ENCODE peak calls at places on chromosome 10, in five cellular contexts. One of them, this sample, is unnamed.

GRCh38 chr10:101292194-101293006 is 61.6 kb upstream of the BTRC start:
- DNase-seq in A549: no peak
- DNase-seq in brain microvascular endothelial cell: no peak
- DNase-seq in astrocyte of the spinal cord: peak
- DNase-seq in endothelial cell: peak
- DNase-seq in this sample: no peak

GRCh38 chr10:4081691-4082111 is 296.7 kb upstream of the KLF6 start:
- DNase-seq in A549: no peak
- DNase-seq in brain microvascular endothelial cell: no peak
- DNase-seq in astrocyte of the spinal cord: no peak
- DNase-seq in endothelial cell: no peak
- DNase-seq in this sample: no peak

GRCh38 chr10:59839576-59839975 is 66.8 kb downstream of the CCDC6 start:
- DNase-seq in A549: no peak
- DNase-seq in brain microvascular endothelial cell: peak
- DNase-seq in astrocyte of the spinal cord: peak
- DNase-seq in endothelial cell: no peak
- DNase-seq in this sample: no peak

GRCh38 chr10:130439796-130440195 is 303.6 kb downstream of the GLRX3 start:
- DNase-seq in A549: no peak
- DNase-seq in brain microvascular endothelial cell: no peak
- DNase-seq in astrocyte of the spinal cord: no peak
- DNase-seq in endothelial cell: no peak
- DNase-seq in this sample: no peak

GRCh38 chr10:12954866-12955265 is 46.6 kb downstream of the CCDC3 start:
- DNase-seq in A549: no peak
- DNase-seq in brain microvascular endothelial cell: no peak
- DNase-seq in astrocyte of the spinal cord: no peak
- DNase-seq in endothelial cell: no peak
- DNase-seq in this sample: no peak

GRCh38 chr10:855671-856070 is 75.8 kb downstream of the LARP4B start:
- DNase-seq in A549: no peak
- DNase-seq in brain microvascular endothelial cell: no peak
- DNase-seq in astrocyte of the spinal cord: no peak
- DNase-seq in endothelial cell: no peak
- DNase-seq in this sample: no peak

GRCh38 chr10:59736749-59737148 is 16.5 kb downstream of the MRLN start:
- DNase-seq in A549: no peak
- DNase-seq in brain microvascular endothelial cell: no peak
- DNase-seq in astrocyte of the spinal cord: no peak
- DNase-seq in endothelial cell: no peak
- DNase-seq in this sample: no peak

GRCh38 chr10:13143761-13144160 is 17.6 kb upstream of the MCM10 start:
- DNase-seq in A549: no peak
- DNase-seq in brain microvascular endothelial cell: no peak
- DNase-seq in astrocyte of the spinal cord: peak
- DNase-seq in endothelial cell: no peak
- DNase-seq in this sample: no peak

GRCh38 chr10:124078028-124078427 is 15.4 kb downstream of the CHST15 start:
- DNase-seq in A549: no peak
- DNase-seq in brain microvascular endothelial cell: no peak
- DNase-seq in astrocyte of the spinal cord: no peak
- DNase-seq in endothelial cell: no peak
- DNase-seq in this sample: no peak

GRCh38 chr10:49508654-49509053 is 30.3 kb downstream of the ERCC6 start:
- DNase-seq in A549: no peak
- DNase-seq in brain microvascular endothelial cell: no peak
- DNase-seq in astrocyte of the spinal cord: no peak
- DNase-seq in endothelial cell: no peak
- DNase-seq in this sample: no peak

DNA sequence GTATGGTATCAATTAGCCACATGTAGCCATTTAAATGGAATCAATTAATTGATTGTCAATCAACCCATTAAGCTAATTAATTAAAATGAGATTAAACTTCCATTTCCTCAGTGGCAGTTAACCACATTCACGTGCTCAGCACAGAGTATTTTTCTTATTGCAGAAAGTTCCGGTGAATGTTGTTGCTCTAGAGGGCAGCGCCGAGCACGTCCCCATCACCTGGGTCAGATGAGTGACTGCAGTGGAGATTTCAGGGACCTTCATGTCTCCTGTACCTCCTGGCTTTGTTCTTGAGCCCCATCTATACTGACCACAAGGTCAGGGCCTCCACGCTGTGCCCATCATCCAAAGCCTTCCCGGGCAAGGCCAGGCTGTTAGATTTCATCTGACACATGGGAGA is 168.8 kb upstream of the MKI67 start:
- DNase-seq in A549: no peak
- DNase-seq in brain microvascular endothelial cell: no peak
- DNase-seq in astrocyte of the spinal cord: no peak
- DNase-seq in endothelial cell: no peak
- DNase-seq in this sample: no peak
- TF ChIP-seq CTCF in A549: no peak
- TF ChIP-seq CTCF in brain microvascular endothelial cell: no peak
- TF ChIP-seq CTCF in astrocyte of the spinal cord: no peak
- TF ChIP-seq CTCF in endothelial cell: no peak
- TF ChIP-seq CTCF in this sample: no peak

GRCh38 chr10:56823849-56824248 is 462.8 kb upstream of the ZWINT start:
- DNase-seq in A549: no peak
- DNase-seq in brain microvascular endothelial cell: no peak
- DNase-seq in astrocyte of the spinal cord: no peak
- DNase-seq in endothelial cell: no peak
- DNase-seq in this sample: peak
- TF ChIP-seq CTCF in A549: no peak
- TF ChIP-seq CTCF in brain microvascular endothelial cell: peak
- TF ChIP-seq CTCF in astrocyte of the spinal cord: peak
- TF ChIP-seq CTCF in endothelial cell: peak
- TF ChIP-seq CTCF in this sample: peak

DNA sequence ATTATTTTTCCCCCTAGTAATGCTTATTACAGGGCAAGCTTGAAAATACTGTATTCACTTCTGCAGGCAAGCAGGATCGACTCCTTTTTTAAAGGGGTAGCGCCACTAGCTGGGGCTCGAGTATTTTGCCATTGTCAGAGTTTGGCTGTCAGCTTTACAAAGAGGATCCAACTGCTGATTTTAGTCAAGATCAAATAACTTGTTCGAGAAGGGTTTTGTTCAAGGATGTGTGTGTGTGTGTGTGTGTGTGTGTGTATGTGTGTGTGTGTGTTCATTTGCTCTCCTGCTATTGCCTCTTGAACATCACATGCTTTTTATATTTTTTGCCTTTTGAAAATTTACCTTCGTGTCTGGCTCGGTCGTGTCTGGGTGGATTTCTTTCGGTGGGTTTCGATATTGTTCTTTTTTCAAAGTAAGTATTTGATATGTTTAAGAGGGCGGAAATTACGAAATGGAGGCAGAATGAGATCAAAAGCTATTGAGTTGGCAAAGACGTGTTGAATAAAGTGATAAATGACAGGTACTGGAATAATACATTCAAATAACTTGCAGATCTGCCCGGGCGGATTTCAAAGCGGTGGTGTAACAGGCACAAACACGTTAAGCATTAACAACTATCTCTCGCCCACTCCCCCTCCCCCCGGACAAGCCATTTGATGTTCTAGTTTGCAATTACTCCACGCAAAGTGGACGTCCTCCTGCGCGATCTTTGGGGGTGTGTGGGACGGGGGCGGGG is 1.1 kb downstream of the ARID5B start:
- DNase-seq in A549: peak
- DNase-seq in brain microvascular endothelial cell: peak
- DNase-seq in astrocyte of the spinal cord: peak
- DNase-seq in endothelial cell: peak
- DNase-seq in this sample: peak
- TF ChIP-seq CTCF in A549: no peak
- TF ChIP-seq CTCF in brain microvascular endothelial cell: peak
- TF ChIP-seq CTCF in astrocyte of the spinal cord: peak
- TF ChIP-seq CTCF in endothelial cell: no peak
- TF ChIP-seq CTCF in this sample: no peak

GRCh38 chr10:116732546-116732945 is 9.8 kb downstream of the HSPA12A start:
- DNase-seq in A549: no peak
- DNase-seq in brain microvascular endothelial cell: no peak
- DNase-seq in astrocyte of the spinal cord: no peak
- DNase-seq in endothelial cell: no peak
- DNase-seq in this sample: no peak

GRCh38 chr10:116733566-116733965 is 8.8 kb downstream of the HSPA12A start:
- DNase-seq in A549: no peak
- DNase-seq in brain microvascular endothelial cell: no peak
- DNase-seq in astrocyte of the spinal cord: no peak
- DNase-seq in endothelial cell: no peak
- DNase-seq in this sample: no peak

GRCh38 chr10:116728526-116729096 is 13.8 kb downstream of the HSPA12A start:
- DNase-seq in A549: no peak
- DNase-seq in brain microvascular endothelial cell: peak
- DNase-seq in astrocyte of the spinal cord: no peak
- DNase-seq in endothelial cell: no peak
- DNase-seq in this sample: no peak

GRCh38 chr10:116730464-116731260 is 11.7 kb downstream of the HSPA12A start:
- DNase-seq in A549: no peak
- DNase-seq in brain microvascular endothelial cell: no peak
- DNase-seq in astrocyte of the spinal cord: no peak
- DNase-seq in endothelial cell: no peak
- DNase-seq in this sample: no peak

DNA sequence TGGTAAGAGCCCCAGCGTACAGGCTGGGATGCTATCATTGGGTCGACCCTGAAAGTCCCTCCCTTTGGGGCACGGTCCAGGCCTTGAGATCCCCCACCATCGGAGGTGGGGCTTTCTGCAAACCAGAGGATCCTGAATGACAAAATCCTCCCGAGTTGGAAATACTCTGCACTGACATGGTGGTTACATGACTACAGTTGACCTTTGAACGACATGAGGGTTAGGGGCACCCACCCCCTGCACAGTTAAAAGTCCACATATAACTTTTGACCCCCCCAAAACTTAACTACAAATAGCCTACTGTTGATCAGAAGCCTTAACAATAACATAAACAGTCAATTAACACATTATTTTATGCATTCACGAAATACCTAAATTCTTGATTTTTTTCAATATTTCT is 13.1 kb downstream of the HSPA12A start:
- DNase-seq in A549: no peak
- DNase-seq in brain microvascular endothelial cell: no peak
- DNase-seq in astrocyte of the spinal cord: no peak
- DNase-seq in endothelial cell: no peak
- DNase-seq in this sample: no peak
- TF ChIP-seq CTCF in A549: no peak
- TF ChIP-seq CTCF in brain microvascular endothelial cell: no peak
- TF ChIP-seq CTCF in astrocyte of the spinal cord: no peak
- TF ChIP-seq CTCF in endothelial cell: no peak
- TF ChIP-seq CTCF in this sample: no peak

DNA sequence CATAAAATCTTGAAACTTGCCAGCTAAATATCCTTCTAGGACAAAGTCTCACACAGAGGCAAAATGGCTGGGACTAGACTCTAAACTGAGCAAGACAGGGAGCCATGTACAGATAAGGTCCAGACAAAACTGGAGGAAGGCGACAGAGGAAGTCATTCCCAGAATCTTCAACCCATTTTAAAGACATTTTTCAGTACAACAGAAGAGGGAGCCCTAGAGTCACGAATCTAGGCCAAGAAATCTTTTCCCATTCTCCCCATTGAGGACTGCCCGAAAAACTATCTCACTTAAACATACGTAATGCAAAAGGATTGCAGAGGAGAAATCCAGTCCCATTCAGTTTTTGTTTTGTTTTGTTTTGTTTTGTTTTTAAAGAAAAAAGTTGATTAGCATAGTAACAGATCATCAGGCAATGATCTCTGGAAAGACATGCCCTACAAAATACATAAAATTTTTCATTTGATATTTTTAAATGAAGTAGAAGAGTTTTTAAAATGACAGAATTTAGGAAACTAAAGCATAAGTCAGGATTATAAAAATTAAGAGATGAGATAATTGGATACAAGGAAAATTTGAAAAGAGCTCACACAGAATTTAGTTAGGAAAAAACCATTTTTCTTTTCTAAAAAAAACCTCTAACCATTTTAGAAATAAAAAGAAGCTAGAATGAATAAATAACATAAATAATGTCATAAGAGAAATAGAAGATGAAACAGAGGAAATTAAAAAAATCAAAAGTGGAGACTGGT is 16.9 kb upstream of the PRF1 start:
- DNase-seq in A549: peak
- DNase-seq in brain microvascular endothelial cell: peak
- DNase-seq in astrocyte of the spinal cord: peak
- DNase-seq in endothelial cell: no peak
- DNase-seq in this sample: no peak
- TF ChIP-seq CTCF in A549: peak
- TF ChIP-seq CTCF in brain microvascular endothelial cell: peak
- TF ChIP-seq CTCF in astrocyte of the spinal cord: peak
- TF ChIP-seq CTCF in endothelial cell: peak
- TF ChIP-seq CTCF in this sample: peak

GRCh38 chr10:34956756-34957155 is 133.4 kb downstream of the CUL2 start:
- DNase-seq in A549: peak
- DNase-seq in brain microvascular endothelial cell: no peak
- DNase-seq in astrocyte of the spinal cord: no peak
- DNase-seq in endothelial cell: no peak
- DNase-seq in this sample: no peak
- TF ChIP-seq CTCF in A549: no peak
- TF ChIP-seq CTCF in brain microvascular endothelial cell: peak
- TF ChIP-seq CTCF in astrocyte of the spinal cord: no peak
- TF ChIP-seq CTCF in endothelial cell: no peak
- TF ChIP-seq CTCF in this sample: no peak

This sample was measured in Calu3.